ENCODE peak calls at places on chromosomes 2 and 18, in five cellular contexts. Y is HEK293T; R is HTR-8/SVneo; M is BE2C; P is naive thymus-derived CD8-positive, alpha-beta T cell. E is an unnamed sample.

GRCh38 chr2:144518744-144519596 is 949 bp downstream of the ZEB2 start:
- DNase-seq in Y (no peak), R (no peak), P (no peak), M (no peak), E (no peak)

GRCh38 chr2:110725370-110725769 is 7.0 kb upstream of the ACOXL start:
- DNase-seq in M (no peak), R (no peak), P (no peak), Y (no peak), E (no peak)

GRCh38 chr2:219086215-219086614 is 25.5 kb upstream of the IHH start:
- DNase-seq in M (no peak), Y (no peak), R (no peak), P (no peak), E (no peak)

GRCh38 chr2:160472839-160473251 is 20.8 kb downstream of the RBMS1 start:
- DNase-seq in Y (peak; percentile 20), R (no peak), P (no peak), M (no peak), E (no peak)

GRCh38 chr18:56770097-56770496 is 118.9 kb downstream of the WDR7 start:
- DNase-seq in P (no peak), Y (no peak), R (no peak), M (no peak), E (no peak)

GRCh38 chr2:178280261-178280852 is 86.0 kb downstream of the OSBPL6 start:
- DNase-seq in Y (peak; percentile 57), P (peak; percentile 50), R (peak; percentile 44), M (peak; percentile 26), E (no peak)

GRCh38 chr2:101956465-101957030 is 35.2 kb upstream of the IL1R2 start:
- DNase-seq in Y (no peak), M (no peak), P (no peak), R (no peak), E (no peak)

GRCh38 chr2:29047083-29047840 is 27.1 kb downstream of the PCARE start:
- DNase-seq in P (no peak), M (no peak), Y (no peak), R (no peak), E (no peak)

GRCh38 chr2:26598336-26599006 is 42.7 kb downstream of the CIB4 start:
- DNase-seq in R (no peak), P (no peak), Y (no peak), M (peak; percentile 4), E (peak; percentile 26)

GRCh38 chr2:34229998-34230397 is 630.9 kb upstream of the FAM98A start:
- DNase-seq in R (no peak), P (no peak), M (no peak), Y (no peak), E (no peak)

GRCh38 chr2:236052926-236053846 is 115.0 kb downstream of the GBX2 start:
- DNase-seq in M (no peak), P (no peak), R (no peak), Y (no peak), E (no peak)